ENCODE peak calls at places on chromosome 6, in four cellular contexts. F is stimulated activated CD8-positive, alpha-beta memory T cell treated with anti-CD3 and anti-CD28 coated beads, Interleukin-4, amount 100 ng/mL, for 48 hours; W is osteoblast; H is activated naive CD4-positive, alpha-beta T cell. D is an unnamed sample.

GRCh38 chr6:75546401-75546800 is 52.8 kb upstream of the FILIP1 start:
- DNase-seq in W (no peak), F (no peak), H (no peak), D (no peak)

GRCh38 chr6:82711105-82711829 is 347.6 kb downstream of the TPBG start:
- DNase-seq in H (no peak), W (no peak), F (no peak), D (peak)

GRCh38 chr6:19812512-19813119 is 24.6 kb upstream of the ID4 start:
- DNase-seq in F (no peak), W (peak), H (no peak), D (peak)

GRCh38 chr6:17656092-17656491 is 50.6 kb downstream of the NUP153 start:
- DNase-seq in F (no peak), H (no peak), W (no peak), D (no peak)

GRCh38 chr6:30821862-30822784 is 62.2 kb upstream of the DDR1 start:
- DNase-seq in W (peak), F (no peak), H (no peak), D (peak)

GRCh38 chr6:139518556-139519091 is 144.2 kb upstream of the CITED2 start:
- DNase-seq in W (no peak), H (no peak), F (no peak), D (no peak)

GRCh38 chr6:135346747-135347146 is 150.8 kb downstream of the AHI1 start:
- DNase-seq in F (no peak), W (no peak), H (no peak), D (no peak)

GRCh38 chr6:17258763-17259162 is 22.4 kb upstream of the RBM24 start:
- DNase-seq in W (no peak), H (no peak), F (no peak), D (no peak)

GRCh38 chr6:107704377-107705013 is 119.6 kb downstream of the SCML4 start:
- DNase-seq in W (peak), H (no peak), F (no peak), D (peak)

GRCh38 chr6:56693988-56694387 is 51.3 kb upstream of the DST start:
- DNase-seq in F (no peak), W (no peak), H (no peak), D (no peak)

GRCh38 chr6:53831956-53832660 is 37.3 kb downstream of the LRRC1 start:
- DNase-seq in F (no peak), H (no peak), W (no peak), D (no peak)

GRCh38 chr6:148791372-148791771 is 44.5 kb downstream of the UST start:
- DNase-seq in F (no peak), H (no peak), W (no peak), D (no peak)

GRCh38 chr6:144460224-144461095 is 175.3 kb downstream of the UTRN start:
- DNase-seq in W (no peak), F (no peak), H (no peak), D (no peak)

GRCh38 chr6:46437671-46438221 is 53.5 kb downstream of the RCAN2 start:
- DNase-seq in H (no peak), W (peak), F (no peak), D (peak)

GRCh38 chr6:159899994-159900745 is 9.4 kb downstream of the MAS1 start:
- DNase-seq in W (peak), F (no peak), H (no peak), D (no peak)

GRCh38 chr6:108921547-108922331 is 73.5 kb downstream of the ARMC2 start:
- DNase-seq in H (no peak), F (peak), W (peak), D (no peak)

GRCh38 chr6:84399003-84399402 is 171.6 kb upstream of the CEP162 start:
- DNase-seq in W (no peak), H (no peak), F (no peak), D (no peak)

GRCh38 chr6:6962086-6962485 is 145.7 kb upstream of the RREB1 start:
- DNase-seq in F (no peak), H (no peak), W (no peak), D (no peak)

GRCh38 chr6:10621227-10621626 is 73.2 kb downstream of the C6orf52 start:
- DNase-seq in F (no peak), W (no peak), H (no peak), D (no peak)

GRCh38 chr6:13194852-13195251 is 133.5 kb downstream of the TBC1D7 start:
- DNase-seq in F (peak), H (no peak), W (peak), D (peak)

GRCh38 chr6:152094992-152095592 is 287.6 kb downstream of the ESR1 start:
- DNase-seq in W (peak), H (no peak), F (no peak), D (no peak)

GRCh38 chr6:85752602-85753001 is 109.9 kb upstream of the SYNCRIP start:
- DNase-seq in F (no peak), H (no peak), W (no peak), D (no peak)

GRCh38 chr6:87407531-87407895 is 259 bp upstream of the CFAP206 start:
- DNase-seq in F (no peak), W (peak), H (no peak), D (no peak)

GRCh38 chr6:158016571-158017383 is 35.1 kb downstream of the SYNJ2 start:
- DNase-seq in F (no peak), H (no peak), W (peak), D (peak)

D was measured in cerebellum.